ENCODE peak calls at places on chromosomes 5 and 9, in six cellular contexts. X is Panc1; S is DND-41; F is stimulated activated CD4-positive, alpha-beta T cell treated with anti-CD3 and anti-CD28 coated beads, Interleukin-12 subunit alpha, Interleukin-12 subunit beta, amount 100 ng/mL, for 4 hours; Y is epithelial cell of esophagus; C is NCI-H1694 treated with DMSO at 0.1 percent for 48 hours. U is an unnamed sample.

GRCh38 chr9:81633952-81634421 is 55.4 kb downstream of the TLE1 start:
- DNase-seq in S (no peak), Y (no peak), X (no peak), F (no peak), C (no peak), U (no peak)

GRCh38 chr5:145937432-145938250 is 1.3 kb downstream of the SH3RF2 start:
- DNase-seq in C (no peak), F (no peak), Y (peak; percentile 95), X (no peak), S (no peak), U (no peak)

GRCh38 chr5:96868603-96869371 is 7.5 kb upstream of the ERAP2 start:
- DNase-seq in X (peak; percentile 79), F (no peak), S (peak; percentile 41), Y (peak; percentile 75), C (peak; percentile 57), U (peak; percentile 82)

GRCh38 chr5:151931260-151931659 is 6.6 kb upstream of the GLRA1 start:
- DNase-seq in C (no peak), S (no peak), F (no peak), Y (no peak), X (no peak), U (no peak)

GRCh38 chr5:146051678-146052077 is 53.7 kb downstream of the PLAC8L1 start:
- DNase-seq in X (no peak), Y (no peak), S (no peak), C (no peak), F (no peak), U (no peak)

GRCh38 chr9:134099123-134099761 is 31.4 kb upstream of the BRD3 start:
- DNase-seq in C (peak; percentile 30), Y (peak; percentile 65), X (peak; percentile 59), F (peak; percentile 38), S (peak; percentile 54), U (peak; percentile 62)

GRCh38 chr9:446074-446699 is 231.5 kb downstream of the DOCK8 start:
- DNase-seq in F (no peak), C (no peak), X (no peak), S (no peak), Y (peak; percentile 88), U (no peak)

GRCh38 chr9:106704056-106704625 is 158.8 kb upstream of the ZNF462 start:
- DNase-seq in S (no peak), C (no peak), X (no peak), Y (no peak), F (no peak), U (no peak)

GRCh38 chr9:87113892-87114291 is 166.6 kb upstream of the GAS1 start:
- DNase-seq in C (no peak), F (no peak), S (no peak), Y (no peak), X (no peak), U (no peak)

GRCh38 chr5:14394365-14394764 is 187.2 kb upstream of the OTULINL start:
- DNase-seq in Y (no peak), F (no peak), S (no peak), C (no peak), X (no peak), U (no peak)

GRCh38 chr5:97363577-97363976 is 180.5 kb upstream of the RIOK2 start:
- DNase-seq in Y (no peak), X (no peak), F (no peak), S (no peak), C (no peak), U (no peak)

GRCh38 chr9:73050062-73050814 is 97.4 kb upstream of the ALDH1A1 start:
- DNase-seq in C (no peak), Y (no peak), F (no peak), S (no peak), X (no peak), U (no peak)

GRCh38 chr9:113532809-113533190 is 69.3 kb downstream of the RGS3 start:
- DNase-seq in C (no peak), F (no peak), S (no peak), X (no peak), Y (no peak), U (no peak)

GRCh38 chr5:150638488-150639316 is 1.8 kb upstream of the SYNPO start:
- DNase-seq in F (no peak), C (no peak), X (no peak), Y (no peak), S (no peak), U (no peak)

GRCh38 chr5:9429691-9430215 is 116.1 kb downstream of the SEMA5A start:
- DNase-seq in F (no peak), X (no peak), S (no peak), Y (no peak), C (no peak), U (no peak)

GRCh38 chr5:10936486-10936885 is 175.5 kb upstream of the DAP start:
- DNase-seq in C (no peak), X (no peak), Y (no peak), S (no peak), F (no peak), U (no peak)

GRCh38 chr5:116482394-116482793 is 92.2 kb downstream of the SEMA6A start:
- DNase-seq in C (no peak), X (no peak), S (no peak), Y (peak; percentile 65), F (no peak), U (no peak)

GRCh38 chr9:89523948-89524347 is 26.0 kb upstream of the SEMA4D start:
- DNase-seq in Y (no peak), X (no peak), S (peak; percentile 75), F (peak; percentile 24), C (no peak), U (peak; percentile 72)

GRCh38 chr5:131671994-131672655 is 37.1 kb upstream of the RAPGEF6 start:
- DNase-seq in F (no peak), Y (no peak), C (no peak), X (no peak), S (no peak), U (no peak)

GRCh38 chr5:5092149-5092548 is 48.0 kb upstream of the ADAMTS16 start:
- DNase-seq in Y (no peak), S (no peak), C (no peak), F (no peak), X (no peak), U (no peak)

GRCh38 chr5:81020478-81021167 is 60.5 kb downstream of the RASGRF2 start:
- DNase-seq in Y (peak; percentile 33), F (no peak), C (no peak), X (no peak), S (no peak), U (no peak)